ENCODE peak calls at places on chromosomes 11 and 22, in six cellular contexts. K, B, O, G, S and R are unnamed samples. For H3K4me1 and H3K9me3, the result is how much of the 10 kb centered on the place peaks cover.

GRCh38 chr11:36890280-36890679 is 292.2 kb upstream of the RAG2 start:
- DNase-seq in K (no peak), B (no peak), O (no peak), G (no peak), S (no peak), R (no peak)

GRCh38 chr11:6817668-6818067 is 18.2 kb upstream of the OR6A2 start:
- DNase-seq in K (no peak), B (no peak), O (no peak), G (no peak), S (no peak), R (no peak)

GRCh38 chr11:88340366-88340930 is 2.9 kb upstream of the CTSC start:
- DNase-seq in K (no peak), B (no peak), O (no peak), G (no peak), S (no peak), R (no peak)

GRCh38 chr11:69950120-69950519 is 128.0 kb upstream of the ANO1 start:
- DNase-seq in K (no peak), B (no peak), O (peak), G (no peak), S (no peak), R (no peak)

GRCh38 chr11:75635009-75635909 is 33.6 kb downstream of the MAP6 start:
- DNase-seq in K (peak), B (peak), O (no peak), G (no peak), S (no peak), R (no peak)

GRCh38 chr11:110679323-110679980 is 32.8 kb downstream of the ARHGAP20 start:
- DNase-seq in K (no peak), B (no peak), O (no peak), G (no peak), S (no peak), R (no peak)

GRCh38 chr11:62726156-62727006 is 876 bp downstream of the HNRNPUL2 start:
- DNase-seq in K (peak), B (no peak), O (peak), G (peak), S (no peak), R (no peak)

GRCh38 chr11:113351490-113351889 is 36.1 kb upstream of the ANKK1 start:
- DNase-seq in K (no peak), B (no peak), O (no peak), G (no peak), S (no peak), R (no peak)

GRCh38 chr22:35510481-35510934 is 30.1 kb upstream of the RASD2 start:
- DNase-seq in K (no peak), B (no peak), O (no peak), G (no peak), S (no peak), R (no peak)

GRCh38 chr11:103870821-103871309 is 165.6 kb upstream of the DDI1 start:
- DNase-seq in K (peak), B (peak), O (no peak), G (no peak), S (peak), R (no peak)

GRCh38 chr11:1075341-1075911 is 752 bp downstream of the MUC2 start:
- DNase-seq in K (peak), B (peak), O (no peak), G (no peak), S (peak), R (no peak)

DNA sequence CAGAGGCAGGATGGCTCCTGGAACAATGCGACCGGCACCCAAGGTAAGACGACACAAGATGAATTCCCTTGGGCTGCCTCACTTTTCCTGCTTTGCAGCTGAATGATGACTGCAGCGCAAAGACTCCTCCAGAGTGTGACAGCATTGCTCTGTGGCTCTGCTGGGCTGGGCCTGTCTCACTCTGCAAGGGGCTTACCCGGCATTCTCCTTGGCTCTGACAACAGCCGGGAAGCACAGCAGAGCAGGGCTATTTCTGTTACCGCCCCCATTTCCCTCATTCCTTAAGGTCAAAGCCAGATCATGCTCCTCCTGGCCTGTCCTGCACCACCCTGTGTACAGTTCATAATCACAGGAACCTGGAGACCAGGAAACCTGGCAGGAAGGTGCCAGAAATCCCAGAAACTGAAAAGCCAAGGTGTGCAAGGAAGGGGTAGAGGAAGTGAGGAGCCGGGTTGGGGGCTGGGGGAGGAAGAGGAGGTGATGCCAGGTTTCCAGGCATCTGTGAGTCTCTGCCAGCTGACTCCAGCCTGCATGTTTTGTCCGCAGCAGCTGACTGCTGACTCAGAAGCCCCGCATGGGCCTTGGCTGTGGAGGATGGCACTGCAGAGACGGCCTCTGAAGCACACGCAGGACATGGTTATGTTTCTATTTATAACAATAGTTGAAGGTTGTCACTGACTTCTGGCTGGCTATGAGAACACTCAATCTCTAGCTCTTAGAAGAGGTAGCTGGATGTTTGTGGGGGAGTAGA is 113.6 kb downstream of the MICAL3 start:
- DNase-seq in K (peak), B (peak), O (peak), G (no peak), S (no peak), R (peak)
- TF ChIP-seq CTCF in K (peak), B (peak), O (peak), G (no peak), S (peak), R (no peak)

GRCh38 chr11:46247090-46247489 is 30.4 kb upstream of the CREB3L1 start:
- DNase-seq in K (no peak), B (no peak), O (no peak), G (no peak), S (no peak), R (no peak)
- H3K4me1 ChIP-seq in K (under half), B (under half), O (under half), G (under half), S (under half), R (under half)

DNA sequence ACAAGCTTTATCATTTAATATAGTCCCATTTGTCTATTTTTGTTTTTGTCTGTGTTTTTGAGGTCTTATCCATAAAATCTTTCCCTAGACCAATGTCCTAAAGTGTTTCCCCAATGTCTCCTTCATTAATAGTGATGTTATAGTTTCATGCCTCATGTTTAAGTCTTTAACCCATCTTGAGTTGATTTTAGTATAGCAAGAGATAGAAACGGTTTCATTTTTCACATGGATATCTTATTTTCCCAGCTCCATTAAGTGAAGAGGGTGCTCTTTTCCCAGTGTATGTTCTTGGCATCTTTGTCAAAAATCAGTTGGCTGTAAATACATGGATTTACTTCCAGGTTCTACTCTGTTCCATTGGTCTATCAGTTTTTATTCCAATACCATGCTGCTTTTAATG is 58.2 kb downstream of the KCNQ1OT1 start:
- DNase-seq in K (no peak), B (no peak), O (no peak), G (no peak), S (no peak), R (no peak)
- H3K9me3 ChIP-seq in K (half or more), B (half or more), O (under half), G (under half), S (half or more), R (under half)

GRCh38 chr11:114773541-114774338 is 95.4 kb downstream of the NXPE2 start:
- DNase-seq in K (no peak), B (no peak), O (no peak), G (no peak), S (no peak), R (no peak)

GRCh38 chr11:114776956-114777355 is 98.6 kb downstream of the NXPE2 start:
- DNase-seq in K (no peak), B (no peak), O (no peak), G (no peak), S (no peak), R (no peak)

GRCh38 chr11:114771172-114771571 is 92.8 kb downstream of the NXPE2 start:
- DNase-seq in K (no peak), B (no peak), O (no peak), G (no peak), S (no peak), R (no peak)

GRCh38 chr11:114775849-114776621 is 97.7 kb downstream of the NXPE2 start:
- DNase-seq in K (no peak), B (peak), O (no peak), G (no peak), S (no peak), R (no peak)

DNA sequence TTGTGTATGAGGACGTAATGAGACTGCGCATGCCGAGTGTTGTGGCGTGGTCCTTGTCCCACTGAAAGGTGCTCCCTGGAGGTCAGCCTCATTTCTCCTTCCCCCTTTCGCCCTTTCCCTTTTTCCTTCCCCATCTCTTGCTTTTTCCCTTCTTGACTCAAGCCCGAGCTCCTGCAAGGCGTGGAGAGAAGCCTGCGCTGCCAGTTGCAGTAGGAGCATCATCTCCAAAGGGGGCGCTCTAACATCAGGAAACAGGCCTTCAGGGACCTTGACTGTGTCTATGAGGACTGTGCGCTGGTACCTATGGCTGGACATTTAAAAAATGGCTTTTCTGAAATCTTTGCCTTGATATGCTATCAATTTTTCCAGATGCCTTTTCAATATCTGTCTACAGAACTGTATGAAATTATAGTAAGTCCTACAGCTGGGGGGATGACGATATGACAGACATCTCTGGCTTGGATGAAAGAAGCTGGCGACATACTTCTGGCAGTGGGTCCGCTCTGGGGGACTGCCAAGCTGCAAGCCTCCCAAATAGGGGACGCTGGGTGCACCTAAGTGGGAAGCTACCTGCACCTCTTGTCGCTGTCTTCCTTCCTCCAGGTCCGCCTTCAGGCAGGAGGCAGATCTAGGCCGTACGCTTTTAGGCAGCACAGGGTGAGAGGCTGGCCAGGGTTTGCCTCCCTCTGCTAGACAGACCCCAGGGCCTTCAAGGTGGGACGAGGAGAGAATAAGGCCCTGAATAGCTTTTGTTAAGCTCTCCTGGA is 96.5 kb downstream of the NXPE2 start:
- DNase-seq in K (no peak), B (peak), O (peak), G (no peak), S (no peak), R (no peak)
- TF ChIP-seq CTCF in K (peak), B (peak), O (peak), G (no peak), S (peak), R (peak)

GRCh38 chr22:23225337-23225723 is 45.0 kb downstream of the BCR start:
- DNase-seq in K (no peak), B (no peak), O (no peak), G (no peak), S (peak), R (no peak)
- H3K4me1 ChIP-seq in K (under half), B (half or more), O (half or more), G (half or more), S (half or more), R (under half)